ENCODE peak calls at places on chromosomes 16 and 17, in eight cellular contexts. One of them, this sample, is unnamed. For H3K27me3, the result is how much of the 10 kb centered on the place peaks cover.

GRCh38 chr16:69432069-69432468 is 7.7 kb downstream of the CYB5B start:
- DNase-seq in SK-N-SH: no peak
- DNase-seq in CD8-positive, alpha-beta T cell: no peak
- DNase-seq in IMR-90: no peak
- DNase-seq in dorsolateral prefrontal cortex: no peak
- DNase-seq in cardiac muscle cell: no peak
- DNase-seq in left ventricle myocardium inferior: no peak
- DNase-seq in transverse colon: no peak
- DNase-seq in this sample: no peak

GRCh38 chr17:36697907-36698526 is 96.6 kb downstream of the MRM1 start:
- DNase-seq in cardiac muscle cell: peak
- DNase-seq in CD8-positive, alpha-beta T cell: no peak
- DNase-seq in transverse colon: no peak
- DNase-seq in dorsolateral prefrontal cortex: no peak
- DNase-seq in IMR-90: peak
- DNase-seq in SK-N-SH: no peak
- DNase-seq in left ventricle myocardium inferior: no peak
- DNase-seq in this sample: no peak

GRCh38 chr16:85136213-85136704 is 24.0 kb upstream of the CIBAR2 start:
- DNase-seq in CD8-positive, alpha-beta T cell: no peak
- DNase-seq in transverse colon: peak
- DNase-seq in left ventricle myocardium inferior: no peak
- DNase-seq in SK-N-SH: no peak
- DNase-seq in dorsolateral prefrontal cortex: no peak
- DNase-seq in IMR-90: no peak
- DNase-seq in cardiac muscle cell: no peak
- DNase-seq in this sample: no peak

GRCh38 chr16:8326234-8326633 is 264.1 kb downstream of the TMEM114 start:
- DNase-seq in IMR-90: no peak
- DNase-seq in dorsolateral prefrontal cortex: no peak
- DNase-seq in SK-N-SH: no peak
- DNase-seq in CD8-positive, alpha-beta T cell: no peak
- DNase-seq in cardiac muscle cell: no peak
- DNase-seq in transverse colon: no peak
- DNase-seq in left ventricle myocardium inferior: no peak
- DNase-seq in this sample: no peak

GRCh38 chr17:31412511-31412910 is 21.0 kb downstream of the RAB11FIP4 start:
- DNase-seq in dorsolateral prefrontal cortex: no peak
- DNase-seq in CD8-positive, alpha-beta T cell: no peak
- DNase-seq in left ventricle myocardium inferior: no peak
- DNase-seq in transverse colon: no peak
- DNase-seq in cardiac muscle cell: no peak
- DNase-seq in IMR-90: no peak
- DNase-seq in SK-N-SH: no peak
- DNase-seq in this sample: no peak

GRCh38 chr16:12629271-12629670 is 174.4 kb downstream of the CPPED1 start:
- DNase-seq in dorsolateral prefrontal cortex: no peak
- DNase-seq in SK-N-SH: no peak
- DNase-seq in transverse colon: no peak
- DNase-seq in left ventricle myocardium inferior: no peak
- DNase-seq in IMR-90: no peak
- DNase-seq in CD8-positive, alpha-beta T cell: no peak
- DNase-seq in cardiac muscle cell: no peak
- DNase-seq in this sample: no peak

GRCh38 chr16:79932564-79932963 is 332.0 kb upstream of the MAF start:
- DNase-seq in cardiac muscle cell: no peak
- DNase-seq in SK-N-SH: no peak
- DNase-seq in CD8-positive, alpha-beta T cell: no peak
- DNase-seq in left ventricle myocardium inferior: no peak
- DNase-seq in dorsolateral prefrontal cortex: no peak
- DNase-seq in transverse colon: no peak
- DNase-seq in IMR-90: no peak
- DNase-seq in this sample: no peak

GRCh38 chr17:51769231-51769630 is 389.3 kb downstream of the CA10 start:
- DNase-seq in SK-N-SH: no peak
- DNase-seq in transverse colon: no peak
- DNase-seq in dorsolateral prefrontal cortex: no peak
- DNase-seq in cardiac muscle cell: no peak
- DNase-seq in IMR-90: no peak
- DNase-seq in CD8-positive, alpha-beta T cell: no peak
- DNase-seq in left ventricle myocardium inferior: no peak
- DNase-seq in this sample: no peak

GRCh38 chr17:81852237-81852636 is 8.1 kb downstream of the P4HB start:
- DNase-seq in left ventricle myocardium inferior: no peak
- DNase-seq in IMR-90: no peak
- DNase-seq in dorsolateral prefrontal cortex: no peak
- DNase-seq in cardiac muscle cell: no peak
- DNase-seq in SK-N-SH: no peak
- DNase-seq in CD8-positive, alpha-beta T cell: no peak
- DNase-seq in transverse colon: no peak
- DNase-seq in this sample: no peak

GRCh38 chr17:48441231-48441711 is 11.3 kb upstream of the SKAP1 start:
- DNase-seq in cardiac muscle cell: no peak
- DNase-seq in IMR-90: no peak
- DNase-seq in transverse colon: no peak
- DNase-seq in SK-N-SH: no peak
- DNase-seq in left ventricle myocardium inferior: no peak
- DNase-seq in dorsolateral prefrontal cortex: no peak
- DNase-seq in CD8-positive, alpha-beta T cell: no peak
- DNase-seq in this sample: no peak

GRCh38 chr17:81306491-81306890 is 11.4 kb upstream of the SLC38A10 start:
- DNase-seq in left ventricle myocardium inferior: no peak
- DNase-seq in cardiac muscle cell: no peak
- DNase-seq in IMR-90: no peak
- DNase-seq in SK-N-SH: no peak
- DNase-seq in dorsolateral prefrontal cortex: no peak
- DNase-seq in CD8-positive, alpha-beta T cell: no peak
- DNase-seq in transverse colon: no peak
- DNase-seq in this sample: no peak

GRCh38 chr16:22847690-22848089 is 33.7 kb downstream of the HS3ST2 start:
- DNase-seq in cardiac muscle cell: no peak
- DNase-seq in transverse colon: no peak
- DNase-seq in SK-N-SH: no peak
- DNase-seq in dorsolateral prefrontal cortex: no peak
- DNase-seq in left ventricle myocardium inferior: no peak
- DNase-seq in IMR-90: no peak
- DNase-seq in CD8-positive, alpha-beta T cell: no peak
- DNase-seq in this sample: no peak

GRCh38 chr17:58568050-58568830 is 53.8 kb upstream of the MTMR4 start:
- DNase-seq in dorsolateral prefrontal cortex: no peak
- DNase-seq in IMR-90: no peak
- DNase-seq in cardiac muscle cell: no peak
- DNase-seq in transverse colon: no peak
- DNase-seq in left ventricle myocardium inferior: no peak
- DNase-seq in SK-N-SH: no peak
- DNase-seq in CD8-positive, alpha-beta T cell: no peak
- DNase-seq in this sample: no peak

GRCh38 chr16:31073073-31073822 is 792 bp downstream of the ZNF668 start:
- DNase-seq in SK-N-SH: peak
- DNase-seq in IMR-90: peak
- DNase-seq in left ventricle myocardium inferior: peak
- DNase-seq in dorsolateral prefrontal cortex: peak
- DNase-seq in transverse colon: peak
- DNase-seq in CD8-positive, alpha-beta T cell: peak
- DNase-seq in cardiac muscle cell: peak
- DNase-seq in this sample: peak

GRCh38 chr16:17205279-17206139 is 265.3 kb downstream of the XYLT1 start:
- DNase-seq in cardiac muscle cell: peak
- DNase-seq in left ventricle myocardium inferior: no peak
- DNase-seq in CD8-positive, alpha-beta T cell: no peak
- DNase-seq in transverse colon: no peak
- DNase-seq in dorsolateral prefrontal cortex: no peak
- DNase-seq in SK-N-SH: no peak
- DNase-seq in IMR-90: peak
- DNase-seq in this sample: no peak

GRCh38 chr16:72637306-72637705 is 410.6 kb downstream of the ZFHX3 start:
- DNase-seq in SK-N-SH: no peak
- DNase-seq in IMR-90: peak
- DNase-seq in transverse colon: no peak
- DNase-seq in CD8-positive, alpha-beta T cell: no peak
- DNase-seq in left ventricle myocardium inferior: no peak
- DNase-seq in cardiac muscle cell: no peak
- DNase-seq in dorsolateral prefrontal cortex: no peak
- DNase-seq in this sample: no peak

GRCh38 chr17:77571562-77571981 is 386.9 kb upstream of the TNRC6C start:
- DNase-seq in transverse colon: no peak
- DNase-seq in left ventricle myocardium inferior: no peak
- DNase-seq in dorsolateral prefrontal cortex: peak
- DNase-seq in IMR-90: peak
- DNase-seq in CD8-positive, alpha-beta T cell: peak
- DNase-seq in cardiac muscle cell: peak
- DNase-seq in SK-N-SH: peak
- DNase-seq in this sample: no peak

GRCh38 chr17:64145460-64145750 is 15.5 kb upstream of the ERN1 start:
- DNase-seq in IMR-90: no peak
- DNase-seq in left ventricle myocardium inferior: no peak
- DNase-seq in dorsolateral prefrontal cortex: no peak
- DNase-seq in cardiac muscle cell: no peak
- DNase-seq in CD8-positive, alpha-beta T cell: no peak
- DNase-seq in transverse colon: no peak
- DNase-seq in SK-N-SH: no peak
- DNase-seq in this sample: no peak

GRCh38 chr17:72467841-72468653 is 347.2 kb downstream of the SOX9 start:
- DNase-seq in transverse colon: peak
- DNase-seq in cardiac muscle cell: no peak
- DNase-seq in dorsolateral prefrontal cortex: no peak
- DNase-seq in CD8-positive, alpha-beta T cell: no peak
- DNase-seq in IMR-90: no peak
- DNase-seq in SK-N-SH: no peak
- DNase-seq in left ventricle myocardium inferior: peak
- DNase-seq in this sample: no peak

GRCh38 chr17:80035937-80036714 is at the start of gene CCDC40:
- DNase-seq in IMR-90: peak
- DNase-seq in cardiac muscle cell: peak
- DNase-seq in transverse colon: peak
- DNase-seq in SK-N-SH: peak
- DNase-seq in dorsolateral prefrontal cortex: peak
- DNase-seq in CD8-positive, alpha-beta T cell: peak
- DNase-seq in left ventricle myocardium inferior: peak
- DNase-seq in this sample: peak

GRCh38 chr17:80034977-80035686 is 540 bp downstream of the TBC1D16 start:
- DNase-seq in transverse colon: peak
- DNase-seq in CD8-positive, alpha-beta T cell: peak
- DNase-seq in dorsolateral prefrontal cortex: peak
- DNase-seq in IMR-90: peak
- DNase-seq in SK-N-SH: no peak
- DNase-seq in left ventricle myocardium inferior: no peak
- DNase-seq in cardiac muscle cell: peak
- DNase-seq in this sample: peak

GRCh38 chr17:80033840-80034239 is 1.8 kb downstream of the TBC1D16 start:
- DNase-seq in transverse colon: no peak
- DNase-seq in CD8-positive, alpha-beta T cell: no peak
- DNase-seq in dorsolateral prefrontal cortex: no peak
- DNase-seq in IMR-90: no peak
- DNase-seq in left ventricle myocardium inferior: no peak
- DNase-seq in SK-N-SH: no peak
- DNase-seq in cardiac muscle cell: no peak
- DNase-seq in this sample: no peak

GRCh38 chr17:80035687-80035936 is at the start of gene TBC1D16:
- DNase-seq in CD8-positive, alpha-beta T cell: no peak
- DNase-seq in left ventricle myocardium inferior: no peak
- DNase-seq in transverse colon: no peak
- DNase-seq in cardiac muscle cell: no peak
- DNase-seq in IMR-90: no peak
- DNase-seq in SK-N-SH: no peak
- DNase-seq in dorsolateral prefrontal cortex: no peak
- DNase-seq in this sample: peak

GRCh38 chr17:80034654-80034976 is 1.1 kb downstream of the TBC1D16 start:
- DNase-seq in transverse colon: no peak
- DNase-seq in cardiac muscle cell: no peak
- DNase-seq in left ventricle myocardium inferior: no peak
- DNase-seq in CD8-positive, alpha-beta T cell: no peak
- DNase-seq in dorsolateral prefrontal cortex: no peak
- DNase-seq in SK-N-SH: no peak
- DNase-seq in IMR-90: no peak
- DNase-seq in this sample: no peak
- H3K27ac ChIP-seq in transverse colon: peak
- H3K27ac ChIP-seq in cardiac muscle cell: no peak
- H3K27ac ChIP-seq in left ventricle myocardium inferior: peak
- H3K27ac ChIP-seq in CD8-positive, alpha-beta T cell: no peak
- H3K27ac ChIP-seq in dorsolateral prefrontal cortex: no peak
- H3K27ac ChIP-seq in SK-N-SH: peak
- H3K27ac ChIP-seq in IMR-90: peak
- H3K27ac ChIP-seq in this sample: no peak

GRCh38 chr17:45145035-45145389 is 3.3 kb upstream of the HEXIM1 start:
- DNase-seq in transverse colon: no peak
- DNase-seq in CD8-positive, alpha-beta T cell: no peak
- DNase-seq in left ventricle myocardium inferior: peak
- DNase-seq in SK-N-SH: no peak
- DNase-seq in IMR-90: no peak
- DNase-seq in cardiac muscle cell: no peak
- DNase-seq in dorsolateral prefrontal cortex: no peak
- DNase-seq in this sample: no peak
- H3K27me3 ChIP-seq in transverse colon: under half
- H3K27me3 ChIP-seq in CD8-positive, alpha-beta T cell: under half
- H3K27me3 ChIP-seq in left ventricle myocardium inferior: under half
- H3K27me3 ChIP-seq in SK-N-SH: under half
- H3K27me3 ChIP-seq in IMR-90: under half
- H3K27me3 ChIP-seq in cardiac muscle cell: under half
- H3K27me3 ChIP-seq in dorsolateral prefrontal cortex: under half
- H3K27me3 ChIP-seq in this sample: under half

GRCh38 chr17:61635913-61636432 is 45.0 kb upstream of the NACA2 start:
- DNase-seq in left ventricle myocardium inferior: no peak
- DNase-seq in cardiac muscle cell: peak
- DNase-seq in SK-N-SH: peak
- DNase-seq in dorsolateral prefrontal cortex: no peak
- DNase-seq in CD8-positive, alpha-beta T cell: no peak
- DNase-seq in transverse colon: peak
- DNase-seq in IMR-90: peak
- DNase-seq in this sample: peak
- TF ChIP-seq CTCF in left ventricle myocardium inferior: peak
- TF ChIP-seq CTCF in cardiac muscle cell: peak
- TF ChIP-seq CTCF in SK-N-SH: peak
- TF ChIP-seq CTCF in dorsolateral prefrontal cortex: no peak
- TF ChIP-seq CTCF in CD8-positive, alpha-beta T cell: peak
- TF ChIP-seq CTCF in transverse colon: peak
- TF ChIP-seq CTCF in IMR-90: peak
- TF ChIP-seq CTCF in this sample: peak

GRCh38 chr16:24858219-24859041 is 12.7 kb downstream of the SLC5A11 start:
- DNase-seq in left ventricle myocardium inferior: peak
- DNase-seq in IMR-90: peak
- DNase-seq in cardiac muscle cell: peak
- DNase-seq in CD8-positive, alpha-beta T cell: peak
- DNase-seq in dorsolateral prefrontal cortex: no peak
- DNase-seq in SK-N-SH: no peak
- DNase-seq in transverse colon: peak
- DNase-seq in this sample: peak

GRCh38 chr16:24853169-24853824 is 7.5 kb downstream of the SLC5A11 start:
- DNase-seq in left ventricle myocardium inferior: no peak
- DNase-seq in dorsolateral prefrontal cortex: no peak
- DNase-seq in SK-N-SH: no peak
- DNase-seq in CD8-positive, alpha-beta T cell: no peak
- DNase-seq in transverse colon: no peak
- DNase-seq in cardiac muscle cell: no peak
- DNase-seq in IMR-90: no peak
- DNase-seq in this sample: no peak

GRCh38 chr16:24854607-24855171 is 8.9 kb downstream of the SLC5A11 start:
- DNase-seq in IMR-90: no peak
- DNase-seq in dorsolateral prefrontal cortex: no peak
- DNase-seq in left ventricle myocardium inferior: no peak
- DNase-seq in transverse colon: no peak
- DNase-seq in CD8-positive, alpha-beta T cell: no peak
- DNase-seq in cardiac muscle cell: no peak
- DNase-seq in SK-N-SH: no peak
- DNase-seq in this sample: no peak

GRCh38 chr16:24853830-24854229 is 8.1 kb downstream of the SLC5A11 start:
- DNase-seq in cardiac muscle cell: no peak
- DNase-seq in left ventricle myocardium inferior: peak
- DNase-seq in dorsolateral prefrontal cortex: peak
- DNase-seq in CD8-positive, alpha-beta T cell: no peak
- DNase-seq in transverse colon: no peak
- DNase-seq in IMR-90: peak
- DNase-seq in SK-N-SH: peak
- DNase-seq in this sample: no peak

GRCh38 chr16:24855678-24856077 is 9.9 kb downstream of the SLC5A11 start:
- DNase-seq in IMR-90: no peak
- DNase-seq in cardiac muscle cell: no peak
- DNase-seq in SK-N-SH: no peak
- DNase-seq in left ventricle myocardium inferior: no peak
- DNase-seq in CD8-positive, alpha-beta T cell: no peak
- DNase-seq in transverse colon: no peak
- DNase-seq in dorsolateral prefrontal cortex: no peak
- DNase-seq in this sample: no peak
- H3K27ac ChIP-seq in IMR-90: no peak
- H3K27ac ChIP-seq in cardiac muscle cell: no peak
- H3K27ac ChIP-seq in SK-N-SH: no peak
- H3K27ac ChIP-seq in left ventricle myocardium inferior: no peak
- H3K27ac ChIP-seq in CD8-positive, alpha-beta T cell: no peak
- H3K27ac ChIP-seq in transverse colon: no peak
- H3K27ac ChIP-seq in dorsolateral prefrontal cortex: peak
- H3K27ac ChIP-seq in this sample: no peak